ENCODE peak calls at places on chromosomes 7 and 10, in five cellular contexts. I, E, B, Y and V are unnamed samples.
A peak's percentile ranks its signal among the peaks of the same experiment; 100 is the strongest.

GRCh38 chr10:46096426-46096825 is 50.4 kb upstream of the MSMB start:
- DNase-seq in I (no peak), E (no peak), B (no peak), Y (no peak), V (no peak)

GRCh38 chr10:15370212-15370740 is 813 bp downstream of the FAM171A1 start:
- DNase-seq in I (peak; percentile 9), E (no peak), B (peak; percentile 17), Y (peak; percentile 32), V (peak; percentile 54)

GRCh38 chr7:102077081-102077480 is 209.6 kb upstream of the SH2B2 start:
- DNase-seq in I (no peak), E (no peak), B (no peak), Y (no peak), V (no peak)

GRCh38 chr10:653991-654646 is 35.3 kb downstream of the DIP2C start:
- DNase-seq in I (no peak), E (no peak), B (peak; percentile 42), Y (no peak), V (no peak)

GRCh38 chr7:26500749-26501352 is 209.2 kb downstream of the SNX10 start:
- DNase-seq in I (peak; percentile 49), E (no peak), B (peak; percentile 18), Y (peak; percentile 26), V (no peak)

GRCh38 chr10:11810313-11810766 is 12.8 kb upstream of the PROSER2 start:
- DNase-seq in I (no peak), E (no peak), B (peak; percentile 66), Y (no peak), V (no peak)

GRCh38 chr10:106175760-106176377 is 988.6 kb downstream of the SORCS1 start:
- DNase-seq in I (peak; percentile 18), E (no peak), B (peak; percentile 12), Y (no peak), V (no peak)

GRCh38 chr10:124249812-124250432 is 156.5 kb upstream of the CHST15 start:
- DNase-seq in I (no peak), E (no peak), B (no peak), Y (no peak), V (no peak)

GRCh38 chr10:59098811-59099452 is 77.5 kb upstream of the PHYHIPL start:
- DNase-seq in I (no peak), E (no peak), B (peak; percentile 35), Y (no peak), V (no peak)

GRCh38 chr10:98267069-98267893 is 713 bp downstream of the LOXL4 start:
- DNase-seq in I (no peak), E (no peak), B (no peak), Y (no peak), V (peak; percentile 58)

GRCh38 chr7:49778731-49779270 is 5.4 kb downstream of the VWC2 start:
- DNase-seq in I (no peak), E (no peak), B (no peak), Y (no peak), V (no peak)

GRCh38 chr7:140229591-140230516 is 53.1 kb upstream of the KDM7A start:
- DNase-seq in I (no peak), E (no peak), B (no peak), Y (no peak), V (no peak)

GRCh38 chr10:88879754-88880286 is at the start of gene STAMBPL1:
- DNase-seq in I (peak; percentile 51), E (peak; percentile 86), B (no peak), Y (peak; percentile 56), V (peak; percentile 48)

GRCh38 chr7:34837316-34837715 is 179.3 kb downstream of the NPSR1 start:
- DNase-seq in I (no peak), E (no peak), B (no peak), Y (no peak), V (no peak)

GRCh38 chr7:105849122-105849855 is 27.1 kb downstream of the ATXN7L1 start:
- DNase-seq in I (peak; percentile 29), E (peak; percentile 80), B (no peak), Y (no peak), V (no peak)

GRCh38 chr10:777913-778479 is 88.5 kb upstream of the DIP2C start:
- DNase-seq in I (no peak), E (no peak), B (no peak), Y (no peak), V (no peak)

GRCh38 chr7:111605246-111605645 is 43.0 kb upstream of the IMMP2L start:
- DNase-seq in I (no peak), E (no peak), B (no peak), Y (no peak), V (no peak)

GRCh38 chr7:30380294-30380693 is 95.9 kb downstream of the ZNRF2 start:
- DNase-seq in I (no peak), E (no peak), B (no peak), Y (no peak), V (no peak)

GRCh38 chr7:45992831-45993230 is 71.8 kb upstream of the IGFBP3 start:
- DNase-seq in I (no peak), E (no peak), B (no peak), Y (no peak), V (no peak)

GRCh38 chr10:93859049-93859655 is 34.6 kb upstream of the SLC35G1 start:
- DNase-seq in I (peak; percentile 21), E (no peak), B (no peak), Y (peak; percentile 16), V (no peak)

GRCh38 chr10:70774810-70775678 is 10.1 kb downstream of the TBATA start:
- DNase-seq in I (peak; percentile 68), E (no peak), B (no peak), Y (no peak), V (no peak)

GRCh38 chr7:157981778-157982177 is 605.8 kb downstream of the PTPRN2 start:
- DNase-seq in I (no peak), E (no peak), B (no peak), Y (no peak), V (no peak)

GRCh38 chr10:131689016-131689415 is 211.8 kb upstream of the PPP2R2D start:
- DNase-seq in I (no peak), E (no peak), B (no peak), Y (no peak), V (no peak)

GRCh38 chr10:33529234-33529633 is 194.8 kb upstream of the NRP1 start:
- DNase-seq in I (no peak), E (no peak), B (no peak), Y (no peak), V (no peak)

GRCh38 chr7:32062150-32062549 is 8.1 kb downstream of the PDE1C start:
- DNase-seq in I (peak; percentile 18), E (no peak), B (peak; percentile 35), Y (peak; percentile 58), V (no peak)

GRCh38 chr10:30691601-30692015 is 62.1 kb upstream of the LYZL2 start:
- DNase-seq in I (no peak), E (no peak), B (peak; percentile 92), Y (no peak), V (no peak)

GRCh38 chr10:78341953-78342614 is 308.4 kb downstream of the RPS24 start:
- DNase-seq in I (no peak), E (no peak), B (no peak), Y (no peak), V (no peak)

GRCh38 chr10:133359972-133360610 is 2.3 kb upstream of the FUOM start:
- DNase-seq in I (no peak), E (no peak), B (no peak), Y (no peak), V (no peak)

GRCh38 chr10:104322416-104322782 is 15.9 kb downstream of the ITPRIP start:
- DNase-seq in I (peak; percentile 83), E (no peak), B (no peak), Y (no peak), V (no peak)

GRCh38 chr7:155555116-155555695 is 8.8 kb upstream of the CNPY1 start:
- DNase-seq in I (no peak), E (no peak), B (no peak), Y (no peak), V (no peak)

GRCh38 chr7:156497776-156498509 is 142.6 kb upstream of the RNF32 start:
- DNase-seq in I (no peak), E (no peak), B (no peak), Y (no peak), V (no peak)

GRCh38 chr10:18582803-18583202 is 68.6 kb downstream of the NSUN6 start:
- DNase-seq in I (no peak), E (no peak), B (peak; percentile 52), Y (no peak), V (no peak)